ENCODE peak calls at places on chromosomes 12 and 14, in five cellular contexts. One of them, this sample, is unnamed.

GRCh38 chr14:99239661-99240092 is 32.3 kb downstream of the BCL11B start:
- DNase-seq in effector memory CD4-positive, alpha-beta T cell: no peak
- DNase-seq in dorsolateral prefrontal cortex: no peak
- DNase-seq in HEK293T: no peak
- DNase-seq in activated gamma-delta T cell treated with Interleukin-2 at 50 U/mL for 16 hours: no peak
- DNase-seq in this sample: no peak

GRCh38 chr14:90979451-90979850 is 81.0 kb downstream of the RPS6KA5 start:
- DNase-seq in HEK293T: no peak
- DNase-seq in activated gamma-delta T cell treated with Interleukin-2 at 50 U/mL for 16 hours: no peak
- DNase-seq in dorsolateral prefrontal cortex: no peak
- DNase-seq in effector memory CD4-positive, alpha-beta T cell: no peak
- DNase-seq in this sample: no peak

GRCh38 chr14:38074091-38074490 is 133.6 kb upstream of the SSTR1 start:
- DNase-seq in effector memory CD4-positive, alpha-beta T cell: no peak
- DNase-seq in dorsolateral prefrontal cortex: no peak
- DNase-seq in HEK293T: no peak
- DNase-seq in activated gamma-delta T cell treated with Interleukin-2 at 50 U/mL for 16 hours: no peak
- DNase-seq in this sample: no peak

GRCh38 chr12:69468237-69469026 is 1.8 kb upstream of the FRS2 start:
- DNase-seq in HEK293T: no peak
- DNase-seq in dorsolateral prefrontal cortex: no peak
- DNase-seq in effector memory CD4-positive, alpha-beta T cell: no peak
- DNase-seq in activated gamma-delta T cell treated with Interleukin-2 at 50 U/mL for 16 hours: no peak
- DNase-seq in this sample: no peak

GRCh38 chr14:104371031-104371430 is 208.5 kb upstream of the C14orf180 start:
- DNase-seq in effector memory CD4-positive, alpha-beta T cell: no peak
- DNase-seq in dorsolateral prefrontal cortex: no peak
- DNase-seq in activated gamma-delta T cell treated with Interleukin-2 at 50 U/mL for 16 hours: no peak
- DNase-seq in HEK293T: no peak
- DNase-seq in this sample: no peak

GRCh38 chr12:108360487-108360886 is 21.4 kb upstream of the CMKLR1 start:
- DNase-seq in activated gamma-delta T cell treated with Interleukin-2 at 50 U/mL for 16 hours: no peak
- DNase-seq in dorsolateral prefrontal cortex: no peak
- DNase-seq in effector memory CD4-positive, alpha-beta T cell: no peak
- DNase-seq in HEK293T: no peak
- DNase-seq in this sample: no peak

GRCh38 chr12:86264451-86265328 is 8.5 kb upstream of the MGAT4C start:
- DNase-seq in dorsolateral prefrontal cortex: peak
- DNase-seq in effector memory CD4-positive, alpha-beta T cell: no peak
- DNase-seq in activated gamma-delta T cell treated with Interleukin-2 at 50 U/mL for 16 hours: no peak
- DNase-seq in HEK293T: no peak
- DNase-seq in this sample: no peak

GRCh38 chr12:57334219-57334618 is 83.2 kb upstream of the STAC3 start:
- DNase-seq in HEK293T: no peak
- DNase-seq in effector memory CD4-positive, alpha-beta T cell: no peak
- DNase-seq in activated gamma-delta T cell treated with Interleukin-2 at 50 U/mL for 16 hours: no peak
- DNase-seq in dorsolateral prefrontal cortex: no peak
- DNase-seq in this sample: no peak

GRCh38 chr14:61388173-61388975 is 67.0 kb downstream of the PRKCH start:
- DNase-seq in HEK293T: no peak
- DNase-seq in activated gamma-delta T cell treated with Interleukin-2 at 50 U/mL for 16 hours: no peak
- DNase-seq in effector memory CD4-positive, alpha-beta T cell: no peak
- DNase-seq in dorsolateral prefrontal cortex: no peak
- DNase-seq in this sample: peak

This sample was measured in effector memory CD8-positive, alpha-beta T cell.